ENCODE peak calls at places on chromosomes 3 and 15, in five cellular contexts. M, R, W, A and H are unnamed samples.

GRCh38 chr3:138082085-138082991 is 33.1 kb downstream of the DZIP1L start:
- DNase-seq in A (no peak), W (peak; percentile 75), R (peak; percentile 42), M (no peak), H (peak; percentile 40)

GRCh38 chr15:101664303-101664913 is 12.2 kb upstream of the TM2D3 start:
- DNase-seq in A (peak; percentile 51), R (no peak), W (no peak), M (no peak), H (no peak)

GRCh38 chr15:31156226-31156625 is 54.7 kb upstream of the TRPM1 start:
- DNase-seq in M (no peak), W (no peak), R (no peak), A (no peak), H (no peak)

GRCh38 chr3:98602078-98602678 is 8.8 kb upstream of the CPOX start:
- DNase-seq in W (peak; percentile 75), R (peak; percentile 71), M (peak; percentile 77), A (peak; percentile 74), H (peak; percentile 29)

GRCh38 chr3:171228228-171228627 is 201.7 kb upstream of the SLC2A2 start:
- DNase-seq in W (no peak), M (no peak), R (no peak), A (no peak), H (no peak)

GRCh38 chr3:47000198-47000815 is 20.8 kb downstream of the NBEAL2 start:
- DNase-seq in A (no peak), R (no peak), M (no peak), W (no peak), H (no peak)

GRCh38 chr3:88712552-88712951 is 394.9 kb upstream of the EPHA3 start:
- DNase-seq in M (no peak), A (no peak), R (no peak), W (no peak), H (no peak)

GRCh38 chr3:107956991-107957467 is 133.8 kb downstream of the CD47 start:
- DNase-seq in M (no peak), R (no peak), A (no peak), W (peak; percentile 71), H (no peak)

GRCh38 chr3:98972155-98972554 is 70.7 kb upstream of the DCBLD2 start:
- DNase-seq in A (no peak), M (no peak), W (no peak), R (peak; percentile 78), H (no peak)

GRCh38 chr3:177427540-177427939 is 230.3 kb upstream of the TBL1XR1 start:
- DNase-seq in A (no peak), M (no peak), R (no peak), W (no peak), H (no peak)

GRCh38 chr15:77421370-77421700 is 647 bp downstream of the HMG20A start:
- DNase-seq in M (peak; percentile 55), A (peak; percentile 40), R (no peak), W (peak; percentile 14), H (peak; percentile 1)

DNA sequence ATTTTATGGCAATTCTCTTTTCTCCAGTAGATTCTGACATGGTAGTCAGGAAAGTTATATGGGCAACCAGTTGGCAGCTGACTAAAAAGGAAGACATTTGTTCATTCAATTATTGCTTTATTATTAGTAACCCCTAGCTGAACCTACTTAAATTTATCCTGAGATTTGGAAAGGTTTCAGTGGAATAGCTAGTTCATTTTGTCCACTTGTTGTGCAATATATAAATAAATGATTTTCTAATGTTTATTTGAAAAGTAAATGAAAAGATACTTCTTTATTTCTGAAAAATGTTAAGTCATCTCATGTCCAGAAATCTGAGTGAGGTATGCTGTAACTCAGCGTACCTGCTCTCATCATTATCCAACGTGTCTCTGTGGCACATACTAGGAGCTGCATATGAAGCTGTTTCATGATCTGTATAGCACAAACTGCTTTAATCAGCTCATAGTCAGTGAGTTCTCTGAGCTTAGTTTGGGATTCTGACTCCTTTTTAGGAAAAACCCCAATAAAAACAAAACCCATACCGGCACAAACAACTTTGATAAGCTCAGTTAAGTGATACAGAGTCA is 35.9 kb downstream of the RARB start:
- DNase-seq in A (no peak), R (no peak), M (no peak), W (no peak), H (no peak)
- H3K9me2 ChIP-seq in A (peaks cover 6% of the 10 kb centered on the region), R (no peaks in the 10 kb centered on the region), M (no peaks in the 10 kb centered on the region), W (no peaks in the 10 kb centered on the region), H (no peaks in the 10 kb centered on the region)

DNA sequence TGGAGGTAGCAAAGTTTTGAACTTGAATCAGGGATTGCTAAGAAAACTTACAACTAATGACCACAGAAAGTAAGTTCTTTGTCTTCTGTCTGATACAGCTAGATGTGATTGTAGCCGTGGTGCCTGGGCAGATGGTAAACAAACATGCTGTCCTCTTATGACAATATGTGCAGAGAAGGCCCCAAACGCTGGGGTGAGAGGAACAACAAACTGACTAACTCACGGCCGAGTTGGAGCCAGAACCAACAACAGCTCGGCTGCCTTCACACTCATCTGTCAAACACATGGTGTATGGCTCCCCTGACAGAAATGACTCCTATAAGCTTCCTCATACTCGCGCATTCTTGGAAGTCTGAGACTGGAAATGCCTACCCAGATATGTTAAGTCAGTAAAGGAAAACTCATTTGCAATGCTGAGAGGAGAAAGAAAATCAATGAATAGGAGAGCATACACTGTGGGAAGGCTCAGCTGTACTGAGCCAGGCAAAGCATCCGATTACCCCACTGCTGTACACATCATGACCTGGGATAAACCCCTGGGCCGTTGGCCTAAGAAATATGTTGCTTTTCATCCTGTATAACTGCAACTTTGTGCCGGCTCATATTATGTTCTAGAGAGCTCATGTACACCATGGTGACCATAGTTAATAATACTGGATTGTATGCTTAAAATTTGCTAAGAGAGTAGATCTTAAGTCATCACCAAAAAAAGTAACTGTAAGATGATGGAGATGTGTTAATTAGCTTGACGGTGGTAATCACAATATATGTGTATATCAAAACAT is 5.7 kb downstream of the THBS1 start:
- DNase-seq in A (no peak), M (no peak), R (no peak), W (no peak), H (no peak)
- H3K4me2 ChIP-seq in A (no peak overlapping the region), M (no peak overlapping the region), R (no peak overlapping the region), W (no peak overlapping the region), H (no peak overlapping the region)

GRCh38 chr3:141112686-141113255 is 61.6 kb downstream of the SPSB4 start:
- DNase-seq in M (no peak), W (no peak), A (no peak), R (no peak), H (no peak)

GRCh38 chr3:141114179-141114745 is 63.1 kb downstream of the SPSB4 start:
- DNase-seq in A (no peak), W (no peak), R (no peak), M (no peak), H (no peak)

GRCh38 chr3:141109761-141110160 is 58.6 kb downstream of the SPSB4 start:
- DNase-seq in W (no peak), M (no peak), A (no peak), R (no peak), H (no peak)

GRCh38 chr3:141110322-141110721 is 59.2 kb downstream of the SPSB4 start:
- DNase-seq in M (no peak), A (no peak), W (no peak), R (no peak), H (no peak)

GRCh38 chr3:141111364-141112150 is 60.4 kb downstream of the SPSB4 start:
- DNase-seq in R (no peak), A (no peak), W (no peak), M (no peak), H (no peak)
- H3K9me2 ChIP-seq in R (no peaks in the 10 kb centered on the region), A (no peaks in the 10 kb centered on the region), W (no peaks in the 10 kb centered on the region), M (no peaks in the 10 kb centered on the region), H (no peaks in the 10 kb centered on the region)

DNA sequence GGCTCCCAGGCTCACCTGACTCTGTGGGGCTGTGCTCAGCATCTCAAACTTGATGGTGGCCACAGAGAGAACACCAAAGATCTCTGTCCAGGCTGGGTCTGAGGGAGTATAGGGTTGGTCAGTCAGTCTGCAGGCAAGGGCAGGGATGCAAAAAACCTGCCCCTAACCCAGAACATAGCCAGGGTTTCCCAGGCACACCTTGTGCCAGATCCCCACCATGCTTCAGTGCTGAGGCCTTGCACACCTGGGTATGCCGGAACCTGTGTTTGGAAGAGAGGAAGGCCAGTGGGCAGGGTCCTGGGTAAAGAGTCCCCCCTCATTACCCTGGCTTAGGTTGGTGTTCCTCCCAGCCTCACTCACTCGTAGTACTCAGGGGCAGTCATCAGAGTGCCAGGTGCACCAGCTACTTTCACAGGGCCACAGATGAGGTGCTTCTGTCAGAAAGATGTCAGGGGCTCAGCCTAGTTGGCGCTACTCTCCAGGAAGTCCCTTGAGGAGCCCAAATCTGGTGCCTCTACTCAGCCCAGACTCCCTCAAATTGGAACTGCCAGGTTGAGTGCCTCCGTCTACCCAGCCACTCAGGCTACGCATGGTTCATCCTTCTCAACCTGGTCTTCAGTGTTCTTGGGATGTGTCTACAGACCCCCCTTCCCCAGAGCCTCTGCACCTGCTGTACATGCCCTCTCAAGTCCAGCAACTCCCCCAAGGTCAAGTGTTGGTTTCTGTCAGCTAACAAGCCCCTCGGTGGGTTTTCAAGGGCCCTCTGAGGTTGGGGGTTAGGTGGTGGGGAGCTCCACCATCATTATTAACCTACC is 1.8 kb downstream of the DALRD3 start:
- DNase-seq in A (no peak), R (no peak), W (no peak), M (no peak), H (no peak)
- H3K4me2 ChIP-seq in A (peak overlapping the region; percentile 99), R (peak overlapping the region; percentile 90), W (peak overlapping the region; percentile 96), M (peak overlapping the region; percentile 97), H (peak overlapping the region; percentile 92)

GRCh38 chr3:16114930-16115329 is 59.5 kb upstream of the GALNT15 start:
- DNase-seq in M (no peak), W (no peak), R (no peak), A (no peak), H (no peak)
- H3K9me2 ChIP-seq in M (no peaks in the 10 kb centered on the region), W (no peaks in the 10 kb centered on the region), R (no peaks in the 10 kb centered on the region), A (peaks cover 10% of the 10 kb centered on the region), H (no peaks in the 10 kb centered on the region)

DNA sequence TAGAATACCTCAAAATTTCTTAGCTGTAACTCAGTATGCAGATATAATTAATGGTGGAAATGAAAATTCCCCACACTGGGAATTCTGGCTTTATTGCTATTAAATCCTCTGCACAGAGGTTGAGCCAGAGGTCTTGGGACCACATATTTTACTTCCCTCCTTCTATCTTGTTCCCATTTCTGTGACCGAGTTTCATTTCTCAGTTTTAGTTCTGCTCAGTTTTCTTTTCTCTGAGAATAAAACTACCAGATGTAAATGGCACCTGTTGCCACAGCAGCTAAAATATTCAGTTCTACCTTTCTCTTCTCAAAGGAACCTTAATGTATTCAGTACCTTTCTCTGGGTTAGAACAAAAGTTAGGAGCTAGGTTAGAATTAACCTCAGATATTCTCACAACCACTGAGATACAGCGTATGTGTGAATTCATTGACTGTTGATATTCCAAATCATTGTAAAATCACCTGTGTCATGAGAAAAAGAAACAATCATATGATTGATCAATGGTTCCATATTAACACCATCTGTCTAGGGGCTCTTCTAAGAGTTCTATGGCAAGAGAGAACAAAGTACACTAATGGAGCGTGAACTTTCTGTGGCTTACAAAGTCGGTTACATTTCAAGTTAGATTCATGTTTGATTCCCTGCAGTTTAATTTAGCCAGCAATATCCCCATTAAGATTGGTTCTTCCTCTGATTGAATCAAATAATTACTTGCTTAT is 374.1 kb downstream of the EFHB start:
- DNase-seq in R (no peak), A (no peak), M (no peak), W (no peak), H (no peak)
- H3K4me2 ChIP-seq in R (no peak overlapping the region), A (no peak overlapping the region), M (no peak overlapping the region), W (no peak overlapping the region), H (no peak overlapping the region)

GRCh38 chr3:52233968-52234367 is 5.0 kb downstream of the TWF2 start:
- DNase-seq in A (no peak), W (no peak), R (no peak), M (no peak), H (no peak)
- H3K9me2 ChIP-seq in A (no peaks in the 10 kb centered on the region), W (no peaks in the 10 kb centered on the region), R (no peaks in the 10 kb centered on the region), M (no peaks in the 10 kb centered on the region), H (no peaks in the 10 kb centered on the region)

GRCh38 chr3:77196146-77196545 is 156.2 kb downstream of the ROBO2 start:
- DNase-seq in M (peak; percentile 35), W (no peak), R (no peak), A (no peak), H (no peak)

GRCh38 chr3:77191640-77192039 is 151.7 kb downstream of the ROBO2 start:
- DNase-seq in R (no peak), M (no peak), W (no peak), A (no peak), H (no peak)

GRCh38 chr3:77197408-77197807 is 157.5 kb downstream of the ROBO2 start:
- DNase-seq in W (no peak), M (no peak), R (no peak), A (no peak), H (no peak)
- H3K4me2 ChIP-seq in W (no peak overlapping the region), M (no peak overlapping the region), R (no peak overlapping the region), A (no peak overlapping the region), H (no peak overlapping the region)